ENCODE peak calls at places on chromosomes 12 and 14, in ten cellular contexts. One of them, this sample, is unnamed.

GRCh38 chr12:45273717-45274271 is 57.9 kb downstream of the ANO6 start:
- DNase-seq in occipital lobe: no peak
- DNase-seq in RWPE1: peak
- DNase-seq in ELF-1: peak
- DNase-seq in AG04450: peak
- DNase-seq in activated CD4-positive, alpha-beta T cell treated with anti-CD3 and anti-CD28 coated beads, Interleukin-2, amount 50 U/mL, for 4 hours: no peak
- DNase-seq in stimulated activated CD4-positive, alpha-beta T cell treated with anti-CD3 and anti-CD28 coated beads, Interleukin-2, amount 100 ng/mL, for 24 hours: no peak
- DNase-seq in activated T-helper 1 cell treated with Interleukin-2 at 50 U/mL for 16 hours: no peak
- DNase-seq in activated CD4-positive, alpha-beta memory T cell treated with anti-CD3 and anti-CD28 coated beads, Interleukin-2, amount 10 ng/mL, durations not matched to agents 7 days and 5 days: no peak
- DNase-seq in progenitor cell of endocrine pancreas: no peak
- DNase-seq in this sample: no peak

GRCh38 chr12:110585231-110585799 is 2.2 kb upstream of the PPTC7 start:
- DNase-seq in ELF-1: no peak
- DNase-seq in progenitor cell of endocrine pancreas: no peak
- DNase-seq in activated T-helper 1 cell treated with Interleukin-2 at 50 U/mL for 16 hours: no peak
- DNase-seq in occipital lobe: no peak
- DNase-seq in activated CD4-positive, alpha-beta memory T cell treated with anti-CD3 and anti-CD28 coated beads, Interleukin-2, amount 10 ng/mL, durations not matched to agents 7 days and 5 days: peak
- DNase-seq in AG04450: no peak
- DNase-seq in stimulated activated CD4-positive, alpha-beta T cell treated with anti-CD3 and anti-CD28 coated beads, Interleukin-2, amount 100 ng/mL, for 24 hours: peak
- DNase-seq in RWPE1: no peak
- DNase-seq in activated CD4-positive, alpha-beta T cell treated with anti-CD3 and anti-CD28 coated beads, Interleukin-2, amount 50 U/mL, for 4 hours: peak
- DNase-seq in this sample: no peak

GRCh38 chr14:54632452-54632851 is 65.5 kb downstream of the SAMD4A start:
- DNase-seq in activated T-helper 1 cell treated with Interleukin-2 at 50 U/mL for 16 hours: no peak
- DNase-seq in stimulated activated CD4-positive, alpha-beta T cell treated with anti-CD3 and anti-CD28 coated beads, Interleukin-2, amount 100 ng/mL, for 24 hours: no peak
- DNase-seq in activated CD4-positive, alpha-beta T cell treated with anti-CD3 and anti-CD28 coated beads, Interleukin-2, amount 50 U/mL, for 4 hours: no peak
- DNase-seq in progenitor cell of endocrine pancreas: no peak
- DNase-seq in ELF-1: no peak
- DNase-seq in RWPE1: no peak
- DNase-seq in occipital lobe: no peak
- DNase-seq in activated CD4-positive, alpha-beta memory T cell treated with anti-CD3 and anti-CD28 coated beads, Interleukin-2, amount 10 ng/mL, durations not matched to agents 7 days and 5 days: no peak
- DNase-seq in AG04450: no peak
- DNase-seq in this sample: no peak

GRCh38 chr14:39372656-39373055 is 59.6 kb downstream of the FBXO33 start:
- DNase-seq in RWPE1: no peak
- DNase-seq in occipital lobe: no peak
- DNase-seq in AG04450: no peak
- DNase-seq in ELF-1: no peak
- DNase-seq in progenitor cell of endocrine pancreas: no peak
- DNase-seq in activated CD4-positive, alpha-beta memory T cell treated with anti-CD3 and anti-CD28 coated beads, Interleukin-2, amount 10 ng/mL, durations not matched to agents 7 days and 5 days: no peak
- DNase-seq in activated CD4-positive, alpha-beta T cell treated with anti-CD3 and anti-CD28 coated beads, Interleukin-2, amount 50 U/mL, for 4 hours: no peak
- DNase-seq in stimulated activated CD4-positive, alpha-beta T cell treated with anti-CD3 and anti-CD28 coated beads, Interleukin-2, amount 100 ng/mL, for 24 hours: no peak
- DNase-seq in activated T-helper 1 cell treated with Interleukin-2 at 50 U/mL for 16 hours: no peak
- DNase-seq in this sample: no peak

GRCh38 chr12:4648099-4648498 is 752 bp downstream of the AKAP3 start:
- DNase-seq in progenitor cell of endocrine pancreas: no peak
- DNase-seq in stimulated activated CD4-positive, alpha-beta T cell treated with anti-CD3 and anti-CD28 coated beads, Interleukin-2, amount 100 ng/mL, for 24 hours: no peak
- DNase-seq in occipital lobe: no peak
- DNase-seq in ELF-1: no peak
- DNase-seq in activated T-helper 1 cell treated with Interleukin-2 at 50 U/mL for 16 hours: no peak
- DNase-seq in RWPE1: no peak
- DNase-seq in AG04450: no peak
- DNase-seq in activated CD4-positive, alpha-beta T cell treated with anti-CD3 and anti-CD28 coated beads, Interleukin-2, amount 50 U/mL, for 4 hours: no peak
- DNase-seq in activated CD4-positive, alpha-beta memory T cell treated with anti-CD3 and anti-CD28 coated beads, Interleukin-2, amount 10 ng/mL, durations not matched to agents 7 days and 5 days: no peak
- DNase-seq in this sample: no peak

GRCh38 chr14:25615174-25615573 is 565.2 kb upstream of the STXBP6 start:
- DNase-seq in activated CD4-positive, alpha-beta T cell treated with anti-CD3 and anti-CD28 coated beads, Interleukin-2, amount 50 U/mL, for 4 hours: no peak
- DNase-seq in AG04450: no peak
- DNase-seq in stimulated activated CD4-positive, alpha-beta T cell treated with anti-CD3 and anti-CD28 coated beads, Interleukin-2, amount 100 ng/mL, for 24 hours: no peak
- DNase-seq in occipital lobe: no peak
- DNase-seq in progenitor cell of endocrine pancreas: no peak
- DNase-seq in ELF-1: no peak
- DNase-seq in activated CD4-positive, alpha-beta memory T cell treated with anti-CD3 and anti-CD28 coated beads, Interleukin-2, amount 10 ng/mL, durations not matched to agents 7 days and 5 days: no peak
- DNase-seq in RWPE1: no peak
- DNase-seq in activated T-helper 1 cell treated with Interleukin-2 at 50 U/mL for 16 hours: no peak
- DNase-seq in this sample: no peak

GRCh38 chr14:84789012-84789411 is 740.9 kb upstream of the FLRT2 start:
- DNase-seq in ELF-1: no peak
- DNase-seq in progenitor cell of endocrine pancreas: no peak
- DNase-seq in occipital lobe: no peak
- DNase-seq in stimulated activated CD4-positive, alpha-beta T cell treated with anti-CD3 and anti-CD28 coated beads, Interleukin-2, amount 100 ng/mL, for 24 hours: no peak
- DNase-seq in activated CD4-positive, alpha-beta memory T cell treated with anti-CD3 and anti-CD28 coated beads, Interleukin-2, amount 10 ng/mL, durations not matched to agents 7 days and 5 days: no peak
- DNase-seq in RWPE1: no peak
- DNase-seq in AG04450: no peak
- DNase-seq in activated CD4-positive, alpha-beta T cell treated with anti-CD3 and anti-CD28 coated beads, Interleukin-2, amount 50 U/mL, for 4 hours: no peak
- DNase-seq in activated T-helper 1 cell treated with Interleukin-2 at 50 U/mL for 16 hours: no peak
- DNase-seq in this sample: no peak

GRCh38 chr14:101808894-101809670 is 47.6 kb downstream of the PPP2R5C start:
- DNase-seq in AG04450: no peak
- DNase-seq in activated CD4-positive, alpha-beta T cell treated with anti-CD3 and anti-CD28 coated beads, Interleukin-2, amount 50 U/mL, for 4 hours: no peak
- DNase-seq in RWPE1: no peak
- DNase-seq in activated CD4-positive, alpha-beta memory T cell treated with anti-CD3 and anti-CD28 coated beads, Interleukin-2, amount 10 ng/mL, durations not matched to agents 7 days and 5 days: no peak
- DNase-seq in progenitor cell of endocrine pancreas: no peak
- DNase-seq in stimulated activated CD4-positive, alpha-beta T cell treated with anti-CD3 and anti-CD28 coated beads, Interleukin-2, amount 100 ng/mL, for 24 hours: no peak
- DNase-seq in ELF-1: no peak
- DNase-seq in activated T-helper 1 cell treated with Interleukin-2 at 50 U/mL for 16 hours: no peak
- DNase-seq in occipital lobe: no peak
- DNase-seq in this sample: no peak

GRCh38 chr12:55797068-55797467 is 20.5 kb downstream of the SARNP start:
- DNase-seq in activated T-helper 1 cell treated with Interleukin-2 at 50 U/mL for 16 hours: no peak
- DNase-seq in activated CD4-positive, alpha-beta T cell treated with anti-CD3 and anti-CD28 coated beads, Interleukin-2, amount 50 U/mL, for 4 hours: no peak
- DNase-seq in RWPE1: no peak
- DNase-seq in progenitor cell of endocrine pancreas: no peak
- DNase-seq in stimulated activated CD4-positive, alpha-beta T cell treated with anti-CD3 and anti-CD28 coated beads, Interleukin-2, amount 100 ng/mL, for 24 hours: no peak
- DNase-seq in activated CD4-positive, alpha-beta memory T cell treated with anti-CD3 and anti-CD28 coated beads, Interleukin-2, amount 10 ng/mL, durations not matched to agents 7 days and 5 days: no peak
- DNase-seq in AG04450: no peak
- DNase-seq in ELF-1: no peak
- DNase-seq in occipital lobe: no peak
- DNase-seq in this sample: no peak

GRCh38 chr12:89999699-90000505 is 291.3 kb upstream of the ATP2B1 start:
- DNase-seq in stimulated activated CD4-positive, alpha-beta T cell treated with anti-CD3 and anti-CD28 coated beads, Interleukin-2, amount 100 ng/mL, for 24 hours: no peak
- DNase-seq in ELF-1: no peak
- DNase-seq in RWPE1: no peak
- DNase-seq in activated CD4-positive, alpha-beta T cell treated with anti-CD3 and anti-CD28 coated beads, Interleukin-2, amount 50 U/mL, for 4 hours: no peak
- DNase-seq in activated T-helper 1 cell treated with Interleukin-2 at 50 U/mL for 16 hours: no peak
- DNase-seq in occipital lobe: no peak
- DNase-seq in AG04450: peak
- DNase-seq in activated CD4-positive, alpha-beta memory T cell treated with anti-CD3 and anti-CD28 coated beads, Interleukin-2, amount 10 ng/mL, durations not matched to agents 7 days and 5 days: no peak
- DNase-seq in progenitor cell of endocrine pancreas: no peak
- DNase-seq in this sample: no peak

GRCh38 chr12:107515446-107515958 is 170.1 kb upstream of the PWP1 start:
- DNase-seq in activated CD4-positive, alpha-beta T cell treated with anti-CD3 and anti-CD28 coated beads, Interleukin-2, amount 50 U/mL, for 4 hours: no peak
- DNase-seq in progenitor cell of endocrine pancreas: no peak
- DNase-seq in RWPE1: peak
- DNase-seq in activated T-helper 1 cell treated with Interleukin-2 at 50 U/mL for 16 hours: no peak
- DNase-seq in AG04450: peak
- DNase-seq in activated CD4-positive, alpha-beta memory T cell treated with anti-CD3 and anti-CD28 coated beads, Interleukin-2, amount 10 ng/mL, durations not matched to agents 7 days and 5 days: peak
- DNase-seq in occipital lobe: no peak
- DNase-seq in ELF-1: no peak
- DNase-seq in stimulated activated CD4-positive, alpha-beta T cell treated with anti-CD3 and anti-CD28 coated beads, Interleukin-2, amount 100 ng/mL, for 24 hours: peak
- DNase-seq in this sample: peak

GRCh38 chr12:100279612-100280244 is 12.8 kb downstream of the SCYL2 start:
- DNase-seq in activated T-helper 1 cell treated with Interleukin-2 at 50 U/mL for 16 hours: no peak
- DNase-seq in occipital lobe: no peak
- DNase-seq in stimulated activated CD4-positive, alpha-beta T cell treated with anti-CD3 and anti-CD28 coated beads, Interleukin-2, amount 100 ng/mL, for 24 hours: no peak
- DNase-seq in AG04450: no peak
- DNase-seq in ELF-1: peak
- DNase-seq in activated CD4-positive, alpha-beta memory T cell treated with anti-CD3 and anti-CD28 coated beads, Interleukin-2, amount 10 ng/mL, durations not matched to agents 7 days and 5 days: no peak
- DNase-seq in RWPE1: no peak
- DNase-seq in activated CD4-positive, alpha-beta T cell treated with anti-CD3 and anti-CD28 coated beads, Interleukin-2, amount 50 U/mL, for 4 hours: no peak
- DNase-seq in progenitor cell of endocrine pancreas: no peak
- DNase-seq in this sample: no peak

GRCh38 chr14:103909531-103910261 is 18.6 kb upstream of the TDRD9 start:
- DNase-seq in progenitor cell of endocrine pancreas: no peak
- DNase-seq in ELF-1: no peak
- DNase-seq in activated T-helper 1 cell treated with Interleukin-2 at 50 U/mL for 16 hours: no peak
- DNase-seq in RWPE1: no peak
- DNase-seq in activated CD4-positive, alpha-beta memory T cell treated with anti-CD3 and anti-CD28 coated beads, Interleukin-2, amount 10 ng/mL, durations not matched to agents 7 days and 5 days: no peak
- DNase-seq in activated CD4-positive, alpha-beta T cell treated with anti-CD3 and anti-CD28 coated beads, Interleukin-2, amount 50 U/mL, for 4 hours: no peak
- DNase-seq in AG04450: no peak
- DNase-seq in stimulated activated CD4-positive, alpha-beta T cell treated with anti-CD3 and anti-CD28 coated beads, Interleukin-2, amount 100 ng/mL, for 24 hours: no peak
- DNase-seq in occipital lobe: no peak
- DNase-seq in this sample: no peak

GRCh38 chr12:70635713-70636112 is 1.5 kb downstream of the PTPRB start:
- DNase-seq in activated T-helper 1 cell treated with Interleukin-2 at 50 U/mL for 16 hours: no peak
- DNase-seq in occipital lobe: no peak
- DNase-seq in AG04450: no peak
- DNase-seq in ELF-1: no peak
- DNase-seq in activated CD4-positive, alpha-beta memory T cell treated with anti-CD3 and anti-CD28 coated beads, Interleukin-2, amount 10 ng/mL, durations not matched to agents 7 days and 5 days: no peak
- DNase-seq in stimulated activated CD4-positive, alpha-beta T cell treated with anti-CD3 and anti-CD28 coated beads, Interleukin-2, amount 100 ng/mL, for 24 hours: no peak
- DNase-seq in activated CD4-positive, alpha-beta T cell treated with anti-CD3 and anti-CD28 coated beads, Interleukin-2, amount 50 U/mL, for 4 hours: no peak
- DNase-seq in RWPE1: no peak
- DNase-seq in progenitor cell of endocrine pancreas: no peak
- DNase-seq in this sample: no peak

GRCh38 chr14:52267501-52268190 is at the start of gene PTGDR:
- DNase-seq in ELF-1: peak
- DNase-seq in RWPE1: no peak
- DNase-seq in AG04450: no peak
- DNase-seq in activated CD4-positive, alpha-beta memory T cell treated with anti-CD3 and anti-CD28 coated beads, Interleukin-2, amount 10 ng/mL, durations not matched to agents 7 days and 5 days: peak
- DNase-seq in activated CD4-positive, alpha-beta T cell treated with anti-CD3 and anti-CD28 coated beads, Interleukin-2, amount 50 U/mL, for 4 hours: peak
- DNase-seq in activated T-helper 1 cell treated with Interleukin-2 at 50 U/mL for 16 hours: peak
- DNase-seq in stimulated activated CD4-positive, alpha-beta T cell treated with anti-CD3 and anti-CD28 coated beads, Interleukin-2, amount 100 ng/mL, for 24 hours: peak
- DNase-seq in occipital lobe: no peak
- DNase-seq in progenitor cell of endocrine pancreas: peak
- DNase-seq in this sample: peak

GRCh38 chr14:55599250-55599879 is 19.4 kb downstream of the KTN1 start:
- DNase-seq in activated CD4-positive, alpha-beta T cell treated with anti-CD3 and anti-CD28 coated beads, Interleukin-2, amount 50 U/mL, for 4 hours: no peak
- DNase-seq in activated CD4-positive, alpha-beta memory T cell treated with anti-CD3 and anti-CD28 coated beads, Interleukin-2, amount 10 ng/mL, durations not matched to agents 7 days and 5 days: no peak
- DNase-seq in AG04450: no peak
- DNase-seq in occipital lobe: no peak
- DNase-seq in ELF-1: no peak
- DNase-seq in stimulated activated CD4-positive, alpha-beta T cell treated with anti-CD3 and anti-CD28 coated beads, Interleukin-2, amount 100 ng/mL, for 24 hours: no peak
- DNase-seq in progenitor cell of endocrine pancreas: no peak
- DNase-seq in RWPE1: peak
- DNase-seq in activated T-helper 1 cell treated with Interleukin-2 at 50 U/mL for 16 hours: no peak
- DNase-seq in this sample: no peak

GRCh38 chr12:107912421-107913004 is 138.0 kb downstream of the ASCL4 start:
- DNase-seq in AG04450: no peak
- DNase-seq in activated CD4-positive, alpha-beta T cell treated with anti-CD3 and anti-CD28 coated beads, Interleukin-2, amount 50 U/mL, for 4 hours: peak
- DNase-seq in RWPE1: peak
- DNase-seq in occipital lobe: no peak
- DNase-seq in ELF-1: peak
- DNase-seq in progenitor cell of endocrine pancreas: peak
- DNase-seq in activated T-helper 1 cell treated with Interleukin-2 at 50 U/mL for 16 hours: peak
- DNase-seq in stimulated activated CD4-positive, alpha-beta T cell treated with anti-CD3 and anti-CD28 coated beads, Interleukin-2, amount 100 ng/mL, for 24 hours: peak
- DNase-seq in activated CD4-positive, alpha-beta memory T cell treated with anti-CD3 and anti-CD28 coated beads, Interleukin-2, amount 10 ng/mL, durations not matched to agents 7 days and 5 days: peak
- DNase-seq in this sample: peak

GRCh38 chr12:42756841-42757661 is 167.5 kb upstream of the PRICKLE1 start:
- DNase-seq in activated T-helper 1 cell treated with Interleukin-2 at 50 U/mL for 16 hours: no peak
- DNase-seq in RWPE1: peak
- DNase-seq in AG04450: peak
- DNase-seq in stimulated activated CD4-positive, alpha-beta T cell treated with anti-CD3 and anti-CD28 coated beads, Interleukin-2, amount 100 ng/mL, for 24 hours: no peak
- DNase-seq in ELF-1: peak
- DNase-seq in occipital lobe: no peak
- DNase-seq in activated CD4-positive, alpha-beta memory T cell treated with anti-CD3 and anti-CD28 coated beads, Interleukin-2, amount 10 ng/mL, durations not matched to agents 7 days and 5 days: no peak
- DNase-seq in activated CD4-positive, alpha-beta T cell treated with anti-CD3 and anti-CD28 coated beads, Interleukin-2, amount 50 U/mL, for 4 hours: no peak
- DNase-seq in progenitor cell of endocrine pancreas: no peak
- DNase-seq in this sample: no peak

GRCh38 chr14:23447634-23448353 is 12.3 kb upstream of the MYH7 start:
- DNase-seq in AG04450: no peak
- DNase-seq in ELF-1: no peak
- DNase-seq in occipital lobe: no peak
- DNase-seq in stimulated activated CD4-positive, alpha-beta T cell treated with anti-CD3 and anti-CD28 coated beads, Interleukin-2, amount 100 ng/mL, for 24 hours: no peak
- DNase-seq in activated CD4-positive, alpha-beta T cell treated with anti-CD3 and anti-CD28 coated beads, Interleukin-2, amount 50 U/mL, for 4 hours: no peak
- DNase-seq in activated T-helper 1 cell treated with Interleukin-2 at 50 U/mL for 16 hours: no peak
- DNase-seq in activated CD4-positive, alpha-beta memory T cell treated with anti-CD3 and anti-CD28 coated beads, Interleukin-2, amount 10 ng/mL, durations not matched to agents 7 days and 5 days: peak
- DNase-seq in RWPE1: no peak
- DNase-seq in progenitor cell of endocrine pancreas: no peak
- DNase-seq in this sample: no peak

GRCh38 chr14:68964300-68965093 is 14.6 kb downstream of the ACTN1 start:
- DNase-seq in stimulated activated CD4-positive, alpha-beta T cell treated with anti-CD3 and anti-CD28 coated beads, Interleukin-2, amount 100 ng/mL, for 24 hours: no peak
- DNase-seq in progenitor cell of endocrine pancreas: no peak
- DNase-seq in RWPE1: no peak
- DNase-seq in occipital lobe: peak
- DNase-seq in activated T-helper 1 cell treated with Interleukin-2 at 50 U/mL for 16 hours: no peak
- DNase-seq in activated CD4-positive, alpha-beta T cell treated with anti-CD3 and anti-CD28 coated beads, Interleukin-2, amount 50 U/mL, for 4 hours: no peak
- DNase-seq in ELF-1: no peak
- DNase-seq in activated CD4-positive, alpha-beta memory T cell treated with anti-CD3 and anti-CD28 coated beads, Interleukin-2, amount 10 ng/mL, durations not matched to agents 7 days and 5 days: no peak
- DNase-seq in AG04450: no peak
- DNase-seq in this sample: no peak

GRCh38 chr14:79278798-79279644 is 932.3 kb downstream of the DIO2 start:
- DNase-seq in stimulated activated CD4-positive, alpha-beta T cell treated with anti-CD3 and anti-CD28 coated beads, Interleukin-2, amount 100 ng/mL, for 24 hours: peak
- DNase-seq in progenitor cell of endocrine pancreas: peak
- DNase-seq in activated CD4-positive, alpha-beta memory T cell treated with anti-CD3 and anti-CD28 coated beads, Interleukin-2, amount 10 ng/mL, durations not matched to agents 7 days and 5 days: no peak
- DNase-seq in activated CD4-positive, alpha-beta T cell treated with anti-CD3 and anti-CD28 coated beads, Interleukin-2, amount 50 U/mL, for 4 hours: no peak
- DNase-seq in activated T-helper 1 cell treated with Interleukin-2 at 50 U/mL for 16 hours: no peak
- DNase-seq in occipital lobe: peak
- DNase-seq in ELF-1: peak
- DNase-seq in RWPE1: peak
- DNase-seq in AG04450: peak
- DNase-seq in this sample: no peak

GRCh38 chr12:31574803-31575573 is 15.9 kb downstream of the DENND5B start:
- DNase-seq in occipital lobe: no peak
- DNase-seq in AG04450: no peak
- DNase-seq in activated T-helper 1 cell treated with Interleukin-2 at 50 U/mL for 16 hours: no peak
- DNase-seq in ELF-1: no peak
- DNase-seq in activated CD4-positive, alpha-beta T cell treated with anti-CD3 and anti-CD28 coated beads, Interleukin-2, amount 50 U/mL, for 4 hours: no peak
- DNase-seq in RWPE1: no peak
- DNase-seq in activated CD4-positive, alpha-beta memory T cell treated with anti-CD3 and anti-CD28 coated beads, Interleukin-2, amount 10 ng/mL, durations not matched to agents 7 days and 5 days: no peak
- DNase-seq in stimulated activated CD4-positive, alpha-beta T cell treated with anti-CD3 and anti-CD28 coated beads, Interleukin-2, amount 100 ng/mL, for 24 hours: no peak
- DNase-seq in progenitor cell of endocrine pancreas: no peak
- DNase-seq in this sample: no peak

GRCh38 chr14:38505221-38506095 is 249.6 kb upstream of the CLEC14A start:
- DNase-seq in activated CD4-positive, alpha-beta T cell treated with anti-CD3 and anti-CD28 coated beads, Interleukin-2, amount 50 U/mL, for 4 hours: no peak
- DNase-seq in ELF-1: no peak
- DNase-seq in stimulated activated CD4-positive, alpha-beta T cell treated with anti-CD3 and anti-CD28 coated beads, Interleukin-2, amount 100 ng/mL, for 24 hours: no peak
- DNase-seq in activated T-helper 1 cell treated with Interleukin-2 at 50 U/mL for 16 hours: no peak
- DNase-seq in AG04450: peak
- DNase-seq in RWPE1: no peak
- DNase-seq in progenitor cell of endocrine pancreas: no peak
- DNase-seq in occipital lobe: no peak
- DNase-seq in activated CD4-positive, alpha-beta memory T cell treated with anti-CD3 and anti-CD28 coated beads, Interleukin-2, amount 10 ng/mL, durations not matched to agents 7 days and 5 days: no peak
- DNase-seq in this sample: no peak

This sample was measured in activated T-helper 9 cell treated with anti-CD3 and anti-CD28 coated beads, Interleukin-2, amount 50 U/mL, for 16 hours.